ENCODE peak calls at places on chromosomes 12 and 14, in four cellular contexts. One of them, this sample, is unnamed.
A peak's percentile ranks its signal among the peaks of the same experiment; 100 is the strongest.

GRCh38 chr14:36068777-36069534 is 107.6 kb downstream of the PTCSC3 start:
- DNase-seq in dorsolateral prefrontal cortex: no peak
- DNase-seq in activated B cell treated with CpG ODN at 0.5 μM for 24 hours: no peak
- DNase-seq in omental fat pad: no peak
- DNase-seq in this sample: no peak

GRCh38 chr12:70971395-70971794 is 50.9 kb upstream of the PTPRR start:
- DNase-seq in dorsolateral prefrontal cortex: no peak
- DNase-seq in activated B cell treated with CpG ODN at 0.5 μM for 24 hours: no peak
- DNase-seq in omental fat pad: no peak
- DNase-seq in this sample: no peak

GRCh38 chr12:84131076-84131475 is 781.5 kb downstream of the SLC6A15 start:
- DNase-seq in dorsolateral prefrontal cortex: no peak
- DNase-seq in activated B cell treated with CpG ODN at 0.5 μM for 24 hours: no peak
- DNase-seq in omental fat pad: no peak
- DNase-seq in this sample: no peak

GRCh38 chr14:50964683-50965390 is 20.6 kb upstream of the PYGL start:
- DNase-seq in dorsolateral prefrontal cortex: peak; percentile 55
- DNase-seq in activated B cell treated with CpG ODN at 0.5 μM for 24 hours: no peak
- DNase-seq in omental fat pad: peak; percentile 48
- DNase-seq in this sample: no peak

GRCh38 chr12:89632778-89633177 is 75.9 kb downstream of the ATP2B1 start:
- DNase-seq in dorsolateral prefrontal cortex: no peak
- DNase-seq in activated B cell treated with CpG ODN at 0.5 μM for 24 hours: no peak
- DNase-seq in omental fat pad: no peak
- DNase-seq in this sample: no peak

GRCh38 chr14:71415404-71415690 is 508.1 kb downstream of the PCNX1 start:
- DNase-seq in dorsolateral prefrontal cortex: no peak
- DNase-seq in activated B cell treated with CpG ODN at 0.5 μM for 24 hours: no peak
- DNase-seq in omental fat pad: no peak
- DNase-seq in this sample: no peak

GRCh38 chr12:597926-598568 is 65.2 kb downstream of the NINJ2 start:
- DNase-seq in dorsolateral prefrontal cortex: no peak
- DNase-seq in activated B cell treated with CpG ODN at 0.5 μM for 24 hours: no peak
- DNase-seq in omental fat pad: no peak
- DNase-seq in this sample: no peak

GRCh38 chr14:64419003-64419402 is 30.9 kb downstream of the MTHFD1 start:
- DNase-seq in dorsolateral prefrontal cortex: no peak
- DNase-seq in activated B cell treated with CpG ODN at 0.5 μM for 24 hours: no peak
- DNase-seq in omental fat pad: no peak
- DNase-seq in this sample: no peak

GRCh38 chr12:129903956-129904769 is at the start of gene TMEM132D:
- DNase-seq in dorsolateral prefrontal cortex: peak; percentile 37
- DNase-seq in activated B cell treated with CpG ODN at 0.5 μM for 24 hours: no peak
- DNase-seq in omental fat pad: no peak
- DNase-seq in this sample: no peak

GRCh38 chr14:69882915-69883314 is 3.7 kb downstream of the SMOC1 start:
- DNase-seq in dorsolateral prefrontal cortex: no peak
- DNase-seq in activated B cell treated with CpG ODN at 0.5 μM for 24 hours: no peak
- DNase-seq in omental fat pad: no peak
- DNase-seq in this sample: no peak

GRCh38 chr12:62484234-62484633 is 17.6 kb downstream of the MON2 start:
- DNase-seq in dorsolateral prefrontal cortex: no peak
- DNase-seq in activated B cell treated with CpG ODN at 0.5 μM for 24 hours: no peak
- DNase-seq in omental fat pad: no peak
- DNase-seq in this sample: no peak

GRCh38 chr14:95998656-95999055 is 40.5 kb upstream of the C14orf132 start:
- DNase-seq in dorsolateral prefrontal cortex: no peak
- DNase-seq in activated B cell treated with CpG ODN at 0.5 μM for 24 hours: no peak
- DNase-seq in omental fat pad: no peak
- DNase-seq in this sample: no peak

GRCh38 chr14:105486974-105487448 is 325 bp downstream of the CRIP1 start:
- DNase-seq in dorsolateral prefrontal cortex: no peak
- DNase-seq in activated B cell treated with CpG ODN at 0.5 μM for 24 hours: peak; percentile 69
- DNase-seq in omental fat pad: no peak
- DNase-seq in this sample: no peak

GRCh38 chr14:91036741-91037469 is 23.5 kb downstream of the RPS6KA5 start:
- DNase-seq in dorsolateral prefrontal cortex: no peak
- DNase-seq in activated B cell treated with CpG ODN at 0.5 μM for 24 hours: no peak
- DNase-seq in omental fat pad: no peak
- DNase-seq in this sample: no peak

GRCh38 chr12:15722951-15723350 is 66.2 kb downstream of the EPS8 start:
- DNase-seq in dorsolateral prefrontal cortex: no peak
- DNase-seq in activated B cell treated with CpG ODN at 0.5 μM for 24 hours: no peak
- DNase-seq in omental fat pad: no peak
- DNase-seq in this sample: no peak

GRCh38 chr12:1217191-1217949 is 226.3 kb downstream of the ERC1 start:
- DNase-seq in dorsolateral prefrontal cortex: no peak
- DNase-seq in activated B cell treated with CpG ODN at 0.5 μM for 24 hours: no peak
- DNase-seq in omental fat pad: no peak
- DNase-seq in this sample: no peak

GRCh38 chr14:55123101-55123500 is 6.0 kb upstream of the LGALS3 start:
- DNase-seq in dorsolateral prefrontal cortex: peak; percentile 40
- DNase-seq in activated B cell treated with CpG ODN at 0.5 μM for 24 hours: no peak
- DNase-seq in omental fat pad: no peak
- DNase-seq in this sample: no peak

GRCh38 chr12:40170593-40170992 is 54.2 kb upstream of the LRRK2 start:
- DNase-seq in dorsolateral prefrontal cortex: no peak
- DNase-seq in activated B cell treated with CpG ODN at 0.5 μM for 24 hours: no peak
- DNase-seq in omental fat pad: no peak
- DNase-seq in this sample: no peak

GRCh38 chr12:122836027-122836921 is 1.0 kb downstream of the HIP1R start:
- DNase-seq in dorsolateral prefrontal cortex: peak; percentile 54
- DNase-seq in activated B cell treated with CpG ODN at 0.5 μM for 24 hours: peak; percentile 44
- DNase-seq in omental fat pad: no peak
- DNase-seq in this sample: no peak

GRCh38 chr12:89138048-89138852 is 214.1 kb downstream of the DUSP6 start:
- DNase-seq in dorsolateral prefrontal cortex: peak; percentile 4
- DNase-seq in activated B cell treated with CpG ODN at 0.5 μM for 24 hours: no peak
- DNase-seq in omental fat pad: no peak
- DNase-seq in this sample: no peak

GRCh38 chr12:27143676-27144075 is 61.3 kb upstream of the C12orf71 start:
- DNase-seq in dorsolateral prefrontal cortex: no peak
- DNase-seq in activated B cell treated with CpG ODN at 0.5 μM for 24 hours: no peak
- DNase-seq in omental fat pad: no peak
- DNase-seq in this sample: no peak

GRCh38 chr12:49922349-49923034 is 18.8 kb upstream of the FAIM2 start:
- DNase-seq in dorsolateral prefrontal cortex: no peak
- DNase-seq in activated B cell treated with CpG ODN at 0.5 μM for 24 hours: no peak
- DNase-seq in omental fat pad: no peak
- DNase-seq in this sample: no peak

GRCh38 chr14:97251423-97252155 is 454.4 kb downstream of the VRK1 start:
- DNase-seq in dorsolateral prefrontal cortex: no peak
- DNase-seq in activated B cell treated with CpG ODN at 0.5 μM for 24 hours: no peak
- DNase-seq in omental fat pad: no peak
- DNase-seq in this sample: no peak

GRCh38 chr14:75411194-75411552 is 16.6 kb upstream of the JDP2 start:
- DNase-seq in dorsolateral prefrontal cortex: no peak
- DNase-seq in activated B cell treated with CpG ODN at 0.5 μM for 24 hours: no peak
- DNase-seq in omental fat pad: no peak
- DNase-seq in this sample: no peak

GRCh38 chr14:71372411-71372838 is 465.2 kb downstream of the PCNX1 start:
- DNase-seq in dorsolateral prefrontal cortex: no peak
- DNase-seq in activated B cell treated with CpG ODN at 0.5 μM for 24 hours: no peak
- DNase-seq in omental fat pad: no peak
- DNase-seq in this sample: no peak

GRCh38 chr14:21852061-21852664 is 178.5 kb upstream of the OR4E1 start:
- DNase-seq in dorsolateral prefrontal cortex: peak; percentile 35
- DNase-seq in activated B cell treated with CpG ODN at 0.5 μM for 24 hours: peak; percentile 17
- DNase-seq in omental fat pad: no peak
- DNase-seq in this sample: no peak

GRCh38 chr14:25120261-25120660 is 70.3 kb upstream of the STXBP6 start:
- DNase-seq in dorsolateral prefrontal cortex: no peak
- DNase-seq in activated B cell treated with CpG ODN at 0.5 μM for 24 hours: no peak
- DNase-seq in omental fat pad: no peak
- DNase-seq in this sample: no peak

GRCh38 chr14:24990773-24991172 is 59.2 kb downstream of the STXBP6 start:
- DNase-seq in dorsolateral prefrontal cortex: no peak
- DNase-seq in activated B cell treated with CpG ODN at 0.5 μM for 24 hours: no peak
- DNase-seq in omental fat pad: no peak
- DNase-seq in this sample: no peak

GRCh38 chr14:34098045-34098984 is 147.4 kb upstream of the EGLN3 start:
- DNase-seq in dorsolateral prefrontal cortex: peak; percentile 42
- DNase-seq in activated B cell treated with CpG ODN at 0.5 μM for 24 hours: no peak
- DNase-seq in omental fat pad: no peak
- DNase-seq in this sample: no peak

GRCh38 chr12:131918311-131919050 is 10.6 kb upstream of the PUS1 start:
- DNase-seq in dorsolateral prefrontal cortex: no peak
- DNase-seq in activated B cell treated with CpG ODN at 0.5 μM for 24 hours: no peak
- DNase-seq in omental fat pad: no peak
- DNase-seq in this sample: no peak

GRCh38 chr14:86217523-86217922 is 687.6 kb downstream of the FLRT2 start:
- DNase-seq in dorsolateral prefrontal cortex: no peak
- DNase-seq in activated B cell treated with CpG ODN at 0.5 μM for 24 hours: no peak
- DNase-seq in omental fat pad: no peak
- DNase-seq in this sample: no peak

GRCh38 chr14:32825058-32825457 is 113.6 kb upstream of the NPAS3 start:
- DNase-seq in dorsolateral prefrontal cortex: no peak
- DNase-seq in activated B cell treated with CpG ODN at 0.5 μM for 24 hours: no peak
- DNase-seq in omental fat pad: no peak
- DNase-seq in this sample: no peak

GRCh38 chr14:32821989-32822653 is 116.6 kb upstream of the NPAS3 start:
- DNase-seq in dorsolateral prefrontal cortex: no peak
- DNase-seq in activated B cell treated with CpG ODN at 0.5 μM for 24 hours: no peak
- DNase-seq in omental fat pad: no peak
- DNase-seq in this sample: no peak

GRCh38 chr14:32820686-32821085 is 118.0 kb upstream of the NPAS3 start:
- DNase-seq in dorsolateral prefrontal cortex: no peak
- DNase-seq in activated B cell treated with CpG ODN at 0.5 μM for 24 hours: no peak
- DNase-seq in omental fat pad: no peak
- DNase-seq in this sample: no peak

GRCh38 chr14:32824195-32824594 is 114.5 kb upstream of the NPAS3 start:
- DNase-seq in dorsolateral prefrontal cortex: no peak
- DNase-seq in activated B cell treated with CpG ODN at 0.5 μM for 24 hours: no peak
- DNase-seq in omental fat pad: no peak
- DNase-seq in this sample: no peak

GRCh38 chr14:32826404-32827082 is 112.1 kb upstream of the NPAS3 start:
- DNase-seq in dorsolateral prefrontal cortex: peak; percentile 46
- DNase-seq in activated B cell treated with CpG ODN at 0.5 μM for 24 hours: no peak
- DNase-seq in omental fat pad: no peak
- DNase-seq in this sample: no peak
- TF ChIP-seq CTCF in dorsolateral prefrontal cortex: peak; percentile 49
- TF ChIP-seq CTCF in activated B cell treated with CpG ODN at 0.5 μM for 24 hours: no peak
- TF ChIP-seq CTCF in omental fat pad: no peak
- TF ChIP-seq CTCF in this sample: no peak

GRCh38 chr12:52442600-52443061 is 8.5 kb upstream of the KRT75 start:
- DNase-seq in dorsolateral prefrontal cortex: no peak
- DNase-seq in activated B cell treated with CpG ODN at 0.5 μM for 24 hours: no peak
- DNase-seq in omental fat pad: no peak
- DNase-seq in this sample: no peak
- TF ChIP-seq CTCF in dorsolateral prefrontal cortex: no peak
- TF ChIP-seq CTCF in activated B cell treated with CpG ODN at 0.5 μM for 24 hours: no peak
- TF ChIP-seq CTCF in omental fat pad: no peak
- TF ChIP-seq CTCF in this sample: no peak

GRCh38 chr12:73106296-73106695 is 834.1 kb downstream of the TRHDE start:
- DNase-seq in dorsolateral prefrontal cortex: no peak
- DNase-seq in activated B cell treated with CpG ODN at 0.5 μM for 24 hours: no peak
- DNase-seq in omental fat pad: no peak
- DNase-seq in this sample: no peak
- TF ChIP-seq CTCF in dorsolateral prefrontal cortex: no peak
- TF ChIP-seq CTCF in activated B cell treated with CpG ODN at 0.5 μM for 24 hours: no peak
- TF ChIP-seq CTCF in omental fat pad: no peak
- TF ChIP-seq CTCF in this sample: no peak

GRCh38 chr14:72591401-72591800 is 302.5 kb downstream of the DPF3 start:
- DNase-seq in dorsolateral prefrontal cortex: no peak
- DNase-seq in activated B cell treated with CpG ODN at 0.5 μM for 24 hours: no peak
- DNase-seq in omental fat pad: no peak
- DNase-seq in this sample: no peak

GRCh38 chr14:72597834-72598233 is 296.1 kb downstream of the DPF3 start:
- DNase-seq in dorsolateral prefrontal cortex: no peak
- DNase-seq in activated B cell treated with CpG ODN at 0.5 μM for 24 hours: no peak
- DNase-seq in omental fat pad: no peak
- DNase-seq in this sample: no peak

GRCh38 chr14:72595152-72595551 is 298.7 kb downstream of the DPF3 start:
- DNase-seq in dorsolateral prefrontal cortex: no peak
- DNase-seq in activated B cell treated with CpG ODN at 0.5 μM for 24 hours: no peak
- DNase-seq in omental fat pad: no peak
- DNase-seq in this sample: no peak

GRCh38 chr14:72590577-72590976 is 303.3 kb downstream of the DPF3 start:
- DNase-seq in dorsolateral prefrontal cortex: no peak
- DNase-seq in activated B cell treated with CpG ODN at 0.5 μM for 24 hours: no peak
- DNase-seq in omental fat pad: no peak
- DNase-seq in this sample: no peak

DNA sequence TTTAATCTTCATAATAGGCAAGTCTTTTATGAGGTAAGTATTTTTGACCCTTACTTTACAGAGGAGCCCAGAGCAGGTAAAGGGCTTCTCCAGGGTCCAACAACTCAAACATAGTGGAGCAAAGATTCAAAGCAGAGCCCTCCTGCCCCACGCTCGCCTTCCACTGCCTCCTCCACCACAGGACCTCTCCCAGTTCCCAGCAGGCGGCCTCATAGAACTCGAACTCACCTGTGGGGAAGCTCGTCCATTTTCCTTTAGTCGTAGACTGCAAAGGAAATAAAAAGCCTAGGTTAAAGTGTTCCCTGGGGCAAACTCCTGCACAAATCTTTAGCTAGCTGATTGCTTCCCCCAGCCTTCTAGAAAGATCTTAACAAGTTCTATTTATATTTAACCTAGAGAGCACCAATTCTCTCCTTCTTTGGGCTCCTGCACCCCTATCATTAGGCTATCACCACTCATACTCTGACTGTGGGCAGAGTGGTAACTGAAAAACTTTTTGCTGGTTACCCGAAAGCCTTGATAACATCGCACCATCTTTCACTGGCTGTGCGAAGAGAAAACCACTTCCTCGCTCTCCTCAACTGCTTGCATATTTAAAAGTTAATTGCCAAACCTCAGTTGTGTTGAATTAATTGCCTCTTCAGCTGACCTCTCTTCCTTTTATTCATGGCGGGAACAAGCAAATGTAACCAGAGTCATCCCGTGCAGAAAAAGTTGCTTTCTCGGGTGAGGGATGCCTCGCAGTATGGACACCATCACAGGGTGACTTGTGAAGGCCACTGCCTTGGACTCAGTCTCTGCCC is 299.6 kb downstream of the DPF3 start:
- DNase-seq in dorsolateral prefrontal cortex: no peak
- DNase-seq in activated B cell treated with CpG ODN at 0.5 μM for 24 hours: no peak
- DNase-seq in omental fat pad: no peak
- DNase-seq in this sample: no peak
- TF ChIP-seq CTCF in dorsolateral prefrontal cortex: no peak
- TF ChIP-seq CTCF in activated B cell treated with CpG ODN at 0.5 μM for 24 hours: no peak
- TF ChIP-seq CTCF in omental fat pad: no peak
- TF ChIP-seq CTCF in this sample: no peak

DNA sequence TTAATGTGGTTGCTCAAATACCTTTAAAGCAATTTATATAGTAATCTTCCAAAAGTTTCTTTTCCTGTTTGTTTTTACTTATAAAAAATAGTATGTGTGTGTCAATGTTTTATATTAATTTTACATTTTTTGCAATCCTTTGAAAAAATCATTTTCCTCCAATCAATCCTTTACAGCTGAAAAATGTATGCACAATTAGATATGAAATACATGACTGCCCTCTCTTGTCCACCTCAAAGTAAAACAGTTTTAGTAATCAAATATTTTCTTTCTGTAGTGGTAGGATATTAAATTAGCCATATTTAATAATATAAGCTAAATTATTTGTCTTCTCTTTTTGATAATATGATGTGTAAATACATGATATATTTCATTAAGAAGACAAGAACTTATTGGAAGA is 269.9 kb downstream of the ADAMTS20 start:
- DNase-seq in dorsolateral prefrontal cortex: no peak
- DNase-seq in activated B cell treated with CpG ODN at 0.5 μM for 24 hours: no peak
- DNase-seq in omental fat pad: no peak
- DNase-seq in this sample: no peak
- TF ChIP-seq CTCF in dorsolateral prefrontal cortex: peak; percentile 40
- TF ChIP-seq CTCF in activated B cell treated with CpG ODN at 0.5 μM for 24 hours: no peak
- TF ChIP-seq CTCF in omental fat pad: no peak
- TF ChIP-seq CTCF in this sample: peak; percentile 20